ENCODE peak calls at places on chromosomes 1 and 21, in four cellular contexts. M is CD8-positive, alpha-beta T cell; H is thoracic aorta; I is fibroblast of mammary gland. Y is an unnamed sample.

GRCh38 chr1:65027699-65028358 is 61.5 kb upstream of the JAK1 start:
- DNase-seq in M (no peak), I (peak; percentile 20), H (no peak), Y (peak; percentile 23)

GRCh38 chr1:2137257-2138121 is 57.1 kb downstream of the FAAP20 start:
- DNase-seq in H (no peak), M (no peak), I (no peak), Y (no peak)

GRCh38 chr1:63322944-63323865 is 838 bp downstream of the FOXD3 start:
- DNase-seq in M (peak; percentile 40), I (peak; percentile 14), H (no peak), Y (peak; percentile 21)

GRCh38 chr1:20487236-20487590 is 1.2 kb upstream of the CAMK2N1 start:
- DNase-seq in H (no peak), I (no peak), M (no peak), Y (no peak)

GRCh38 chr1:199574949-199575348 is 452.6 kb upstream of the NR5A2 start:
- DNase-seq in H (no peak), I (no peak), M (no peak), Y (peak; percentile 2)

GRCh38 chr1:201565024-201565730 is 26.2 kb downstream of the NAV1 start:
- DNase-seq in H (no peak), I (no peak), M (no peak), Y (no peak)

GRCh38 chr1:94866178-94866822 is 46.1 kb downstream of the SLC44A3 start:
- DNase-seq in M (no peak), H (no peak), I (peak; percentile 26), Y (peak; percentile 41)

GRCh38 chr1:89918794-89919155 is 76.1 kb upstream of the ZNF326 start:
- DNase-seq in I (no peak), M (no peak), H (no peak), Y (no peak)

GRCh38 chr1:162357681-162358266 is 18.9 kb downstream of the SPATA46 start:
- DNase-seq in I (peak; percentile 62), H (no peak), M (no peak), Y (peak; percentile 63)

GRCh38 chr1:93816970-93817738 is 61.9 kb downstream of the DNTTIP2 start:
- DNase-seq in I (peak; percentile 79), M (no peak), H (no peak), Y (peak; percentile 95)

GRCh38 chr1:206695751-206696150 is 11.0 kb downstream of the MAPKAPK2 start:
- DNase-seq in M (no peak), H (no peak), I (no peak), Y (no peak)

GRCh38 chr1:229243638-229244037 is 27.3 kb upstream of the RAB4A start:
- DNase-seq in M (no peak), H (no peak), I (no peak), Y (no peak)

GRCh38 chr1:47786301-47786700 is 210.9 kb downstream of the TRABD2B start:
- DNase-seq in H (no peak), I (no peak), M (no peak), Y (no peak)

GRCh38 chr1:79822053-79822452 is 815.5 kb upstream of the ADGRL4 start:
- DNase-seq in M (no peak), I (no peak), H (no peak), Y (no peak)

GRCh38 chr1:2952992-2953391 is 68.3 kb upstream of the ACTRT2 start:
- DNase-seq in H (no peak), M (no peak), I (no peak), Y (no peak)

GRCh38 chr1:56797079-56797685 is 22.0 kb downstream of the FYB2 start:
- DNase-seq in H (no peak), M (no peak), I (no peak), Y (no peak)

GRCh38 chr1:212942679-212943392 is 7.5 kb upstream of the VASH2 start:
- DNase-seq in M (no peak), I (no peak), H (no peak), Y (no peak)

GRCh38 chr1:110003747-110004428 is 19.3 kb downstream of the AHCYL1 start:
- DNase-seq in I (peak; percentile 98), M (no peak), H (peak; percentile 60), Y (peak; percentile 99)

GRCh38 chr1:19179597-19180271 is 30.3 kb downstream of the UBR4 start:
- DNase-seq in M (peak; percentile 12), H (no peak), I (peak; percentile 29), Y (peak; percentile 70)

GRCh38 chr1:20358761-20359263 is 68.1 kb downstream of the VWA5B1 start:
- DNase-seq in H (no peak), M (no peak), I (peak; percentile 55), Y (peak; percentile 23)

GRCh38 chr1:205561501-205562203 is 57.2 kb downstream of the CDK18 start:
- DNase-seq in I (no peak), M (no peak), H (no peak), Y (no peak)

GRCh38 chr1:202649553-202650392 is 60.5 kb downstream of the SYT2 start:
- DNase-seq in I (peak; percentile 25), H (no peak), M (no peak), Y (no peak)

GRCh38 chr1:4430406-4431404 is 223.7 kb upstream of the AJAP1 start:
- DNase-seq in M (no peak), I (no peak), H (no peak), Y (no peak)

GRCh38 chr1:58917436-58917835 is 133.6 kb upstream of the JUN start:
- DNase-seq in I (no peak), H (no peak), M (no peak), Y (no peak)

GRCh38 chr1:24278726-24279125 is 40.4 kb upstream of the GRHL3 start:
- DNase-seq in H (no peak), I (no peak), M (no peak), Y (no peak)

GRCh38 chr1:180956028-180956640 is 43.4 kb downstream of the KIAA1614 start:
- DNase-seq in I (no peak), H (no peak), M (no peak), Y (no peak)

GRCh38 chr1:204828352-204828850 is 42.3 kb upstream of the NFASC start:
- DNase-seq in H (no peak), M (peak; percentile 7), I (peak; percentile 49), Y (peak; percentile 8)

GRCh38 chr1:24875976-24876609 is 54.0 kb downstream of the RUNX3 start:
- DNase-seq in M (no peak), H (no peak), I (no peak), Y (no peak)

GRCh38 chr1:162690672-162691434 is 58.6 kb downstream of the DDR2 start:
- DNase-seq in I (peak; percentile 98), M (no peak), H (peak; percentile 67), Y (peak; percentile 87)

DNA sequence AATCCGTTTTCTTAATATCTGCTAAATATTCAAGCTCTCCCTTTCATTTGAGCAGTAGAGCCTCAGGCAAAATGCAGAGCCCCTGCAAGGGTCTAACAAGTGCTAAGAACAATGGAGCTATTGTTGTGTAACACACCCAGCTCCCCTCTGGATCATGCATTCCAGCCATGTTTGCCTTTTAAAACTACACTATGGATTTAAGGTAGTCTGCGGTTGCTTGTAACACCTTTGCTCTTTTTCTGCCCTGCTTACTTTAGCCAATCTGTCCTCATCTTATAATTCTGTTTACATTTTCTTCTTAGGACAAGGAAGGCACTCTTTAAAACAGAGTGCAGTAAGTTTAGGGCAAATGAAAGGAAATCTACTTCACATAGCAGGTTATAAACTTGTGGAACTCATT is 60.0 kb upstream of the C1orf105 start:
- DNase-seq in H (no peak), M (no peak), I (no peak), Y (peak; percentile 47)
- H3K4me3 ChIP-seq in H (no peak overlapping the region), M (no peak overlapping the region), I (no peak overlapping the region), Y (no peak overlapping the region)

DNA sequence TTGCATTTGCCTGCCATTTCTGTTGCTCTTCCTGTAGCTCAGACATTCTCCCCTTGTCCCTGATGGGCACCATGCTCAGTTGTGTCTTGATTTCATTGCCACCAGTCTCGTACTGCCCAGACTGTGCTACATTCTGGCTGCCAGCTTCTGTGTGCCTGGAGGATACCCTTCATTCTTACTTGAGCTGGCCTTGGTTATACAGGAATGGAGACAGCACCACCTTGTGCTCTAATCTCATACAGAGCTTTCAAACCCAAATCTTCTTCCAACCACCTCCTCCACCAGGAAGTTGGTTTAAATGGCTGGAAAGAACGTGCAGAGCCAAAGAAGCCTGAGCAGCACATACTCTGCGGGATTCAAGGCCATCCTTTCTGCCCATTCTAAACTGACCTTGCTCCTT is 165.3 kb downstream of the SLC35F3 start:
- DNase-seq in M (no peak), I (no peak), H (no peak), Y (no peak)
- TF ChIP-seq CTCF in M (no peak), I (no peak), H (no peak), Y (no peak)

GRCh38 chr1:224704409-224704735 is 88.3 kb downstream of the CNIH3 start:
- DNase-seq in H (no peak), M (no peak), I (no peak), Y (no peak)

GRCh38 chr1:224707849-224708725 is 92.0 kb downstream of the CNIH3 start:
- DNase-seq in I (peak; percentile 98), M (no peak), H (no peak), Y (peak; percentile 98)

GRCh38 chr1:224705578-224705977 is 89.5 kb downstream of the CNIH3 start:
- DNase-seq in H (no peak), I (no peak), M (no peak), Y (no peak)

DNA sequence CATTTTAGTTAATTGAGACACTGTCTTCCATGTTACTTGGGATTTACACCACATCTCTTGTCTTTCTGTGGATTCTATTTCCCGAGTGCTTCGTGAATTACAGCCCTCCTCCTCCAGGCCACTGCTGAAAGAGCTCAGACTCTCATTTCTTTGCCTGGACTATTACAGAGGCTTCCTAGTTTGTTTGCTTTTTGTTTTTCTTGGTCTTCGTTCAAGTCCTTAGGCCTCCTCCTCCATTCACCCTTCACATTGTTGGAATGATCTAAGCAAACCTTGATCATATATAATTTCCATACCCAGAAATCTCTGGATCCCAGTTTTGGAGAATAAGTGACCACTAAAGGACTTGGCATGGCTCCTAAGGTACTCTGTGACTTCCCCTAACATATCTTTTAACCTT is 94.1 kb downstream of the CNIH3 start:
- DNase-seq in H (no peak), I (peak; percentile 64), M (no peak), Y (peak; percentile 79)
- H3K4me3 ChIP-seq in H (no peak overlapping the region), I (no peak overlapping the region), M (no peak overlapping the region), Y (no peak overlapping the region)

GRCh38 chr21:44835647-44835973 is 17.7 kb upstream of the SUMO3 start:
- DNase-seq in M (no peak), H (no peak), I (no peak), Y (no peak)

GRCh38 chr21:44836349-44836665 is 18.4 kb upstream of the SUMO3 start:
- DNase-seq in I (no peak), H (no peak), M (no peak), Y (no peak)

GRCh38 chr21:44833663-44834062 is 15.8 kb upstream of the SUMO3 start:
- DNase-seq in M (no peak), H (no peak), I (no peak), Y (no peak)

GRCh38 chr21:44834231-44834950 is 16.5 kb upstream of the SUMO3 start:
- DNase-seq in M (no peak), H (no peak), I (no peak), Y (no peak)

GRCh38 chr21:44834951-44835646 is 17.2 kb upstream of the SUMO3 start:
- DNase-seq in H (no peak), I (no peak), M (no peak), Y (no peak)
- TF ChIP-seq CTCF in H (no peak), I (no peak), M (no peak), Y (no peak)

GRCh38 chr1:150008699-150009098 is 1.8 kb downstream of the OTUD7B start:
- DNase-seq in I (no peak), M (no peak), H (no peak), Y (no peak)
- H3K4me3 ChIP-seq in I (peak overlapping the region; percentile 92), M (no peak overlapping the region), H (peak overlapping the region; percentile 89), Y (peak overlapping the region; percentile 79)

Y was measured in fibroblast of pulmonary artery.